ENCODE peak calls at places on chromosomes 13 and 19, in six cellular contexts. S is T-helper 17 cell; T is GM23248; K is fibroblast of lung; Y is activated T-helper 9 cell treated with anti-CD3 and anti-CD28 coated beads, Interleukin-2, amount 50 U/mL, for 16 hours; W is A549. Z is an unnamed sample.

GRCh38 chr19:33303791-33304759 is 1.7 kb upstream of the CEBPA start:
- DNase-seq in Y (no peak), S (no peak), W (no peak), K (peak; percentile 29), T (peak; percentile 30), Z (no peak)

GRCh38 chr13:29496241-29496712 is 99.2 kb downstream of the SLC7A1 start:
- DNase-seq in K (no peak), S (no peak), W (no peak), Y (no peak), T (no peak), Z (no peak)

GRCh38 chr13:23472189-23472588 is 38.7 kb upstream of the SACS start:
- DNase-seq in T (no peak), S (no peak), K (no peak), W (no peak), Y (no peak), Z (no peak)

GRCh38 chr13:30972888-30973377 is 40.5 kb downstream of the TEX26 start:
- DNase-seq in T (peak; percentile 35), W (no peak), Y (no peak), S (no peak), K (peak; percentile 72), Z (no peak)

GRCh38 chr19:55643733-55644116 is 276 bp downstream of the ZNF581 start:
- DNase-seq in Y (no peak), K (no peak), T (peak; percentile 53), S (no peak), W (no peak), Z (no peak)

GRCh38 chr13:99329477-99329876 is 22.3 kb upstream of the GPR183 start:
- DNase-seq in Y (no peak), T (no peak), K (no peak), S (no peak), W (no peak), Z (no peak)

GRCh38 chr19:33906578-33907335 is 110.1 kb downstream of the KCTD15 start:
- DNase-seq in T (peak; percentile 35), S (no peak), Y (no peak), K (peak; percentile 8), W (no peak), Z (no peak)

GRCh38 chr19:14114854-14115253 is 2.7 kb downstream of the PRKACA start:
- DNase-seq in S (peak; percentile 32), K (no peak), Y (peak; percentile 43), T (peak; percentile 56), W (peak; percentile 48), Z (peak; percentile 40)

GRCh38 chr19:53881482-53882390 is at the start of gene PRKCG:
- DNase-seq in W (peak; percentile 70), Y (peak; percentile 45), S (peak; percentile 66), T (peak; percentile 45), K (no peak), Z (no peak)

GRCh38 chr13:32731576-32731975 is 145.3 kb downstream of the PDS5B start:
- DNase-seq in W (no peak), T (peak; percentile 77), Y (no peak), K (peak; percentile 54), S (no peak), Z (peak; percentile 14)

GRCh38 chr19:1181606-1182005 is 7.5 kb upstream of the SBNO2 start:
- DNase-seq in T (no peak), K (no peak), S (no peak), Y (no peak), W (no peak), Z (no peak)

GRCh38 chr13:50838701-50839100 is 4.8 kb downstream of the DLEU7 start:
- DNase-seq in W (no peak), K (no peak), T (peak; percentile 46), Y (no peak), S (no peak), Z (no peak)

GRCh38 chr19:19538767-19539166 is 702 bp downstream of the CILP2 start:
- DNase-seq in Y (no peak), T (peak; percentile 24), S (no peak), W (no peak), K (no peak), Z (no peak)

GRCh38 chr19:55117063-55117635 is 288 bp downstream of the PPP1R12C start:
- DNase-seq in K (no peak), W (no peak), S (peak; percentile 27), T (peak; percentile 59), Y (no peak), Z (peak; percentile 8)

GRCh38 chr19:39047076-39047475 is 14.7 kb upstream of the FBXO27 start:
- DNase-seq in K (no peak), W (no peak), T (no peak), Y (no peak), S (no peak), Z (no peak)

GRCh38 chr13:97125051-97125809 is 96.9 kb upstream of the MBNL2 start:
- DNase-seq in W (no peak), T (peak; percentile 85), S (no peak), K (peak; percentile 87), Y (no peak), Z (no peak)

GRCh38 chr13:80117515-80117914 is 223.4 kb downstream of the SPRY2 start:
- DNase-seq in K (no peak), T (no peak), W (no peak), S (no peak), Y (no peak), Z (no peak)

GRCh38 chr13:38348890-38349289 is 761 bp upstream of the UFM1 start:
- DNase-seq in W (peak; percentile 9), S (no peak), T (peak; percentile 88), Y (no peak), K (no peak), Z (peak; percentile 55)

GRCh38 chr13:73119612-73120011 is 60.8 kb downstream of the KLF5 start:
- DNase-seq in T (no peak), K (no peak), S (no peak), Y (no peak), W (no peak), Z (no peak)

GRCh38 chr13:37138169-37138568 is 32.7 kb upstream of the CSNK1A1L start:
- DNase-seq in Y (no peak), K (peak; percentile 10), T (peak; percentile 49), W (no peak), S (no peak), Z (peak; percentile 27)

GRCh38 chr19:24052811-24053210 is 34.2 kb upstream of the ZNF254 start:
- DNase-seq in K (peak; percentile 52), T (peak; percentile 29), W (no peak), Y (no peak), S (no peak), Z (no peak)

GRCh38 chr19:51086153-51086850 is 3.6 kb upstream of the KLK14 start:
- DNase-seq in W (no peak), T (no peak), S (no peak), Y (no peak), K (no peak), Z (no peak)

GRCh38 chr13:65855276-65855675 is 1374.9 kb downstream of the PCDH9 start:
- DNase-seq in W (no peak), Y (no peak), T (no peak), S (no peak), K (peak; percentile 54), Z (no peak)

GRCh38 chr19:22545751-22546150 is 88.4 kb upstream of the ZNF492 start:
- DNase-seq in T (peak; percentile 26), W (peak; percentile 15), K (no peak), Y (no peak), S (no peak), Z (peak; percentile 31)

GRCh38 chr19:45045671-45046353 is 7.0 kb downstream of the CLASRP start:
- DNase-seq in Y (no peak), S (no peak), T (no peak), W (no peak), K (no peak), Z (no peak)

GRCh38 chr19:38739440-38740251 is 4.6 kb downstream of the CAPN12 start:
- DNase-seq in K (no peak), Y (peak; percentile 21), W (no peak), S (no peak), T (no peak), Z (no peak)

GRCh38 chr19:1837625-1838105 is 10.6 kb downstream of the REXO1 start:
- DNase-seq in T (peak; percentile 47), K (no peak), W (peak; percentile 64), S (peak; percentile 48), Y (peak; percentile 48), Z (peak; percentile 39)

GRCh38 chr19:33462112-33462726 is 59.4 kb downstream of the PEPD start:
- DNase-seq in W (no peak), S (no peak), K (no peak), T (no peak), Y (no peak), Z (no peak)

GRCh38 chr13:45331981-45332830 is 8.8 kb downstream of the TPT1 start:
- DNase-seq in S (no peak), K (peak; percentile 61), T (peak; percentile 98), W (no peak), Y (no peak), Z (no peak)

GRCh38 chr13:33918199-33918932 is 100.4 kb downstream of the RFC3 start:
- DNase-seq in W (no peak), K (peak; percentile 87), Y (no peak), T (peak; percentile 94), S (no peak), Z (peak; percentile 46)

GRCh38 chr13:113618455-113618854 is 33.9 kb downstream of the TFDP1 start:
- DNase-seq in Y (no peak), K (no peak), T (no peak), S (no peak), W (no peak), Z (no peak)

GRCh38 chr13:32228330-32229041 is 86.7 kb downstream of the ZAR1L start:
- DNase-seq in W (no peak), S (no peak), Y (no peak), K (no peak), T (peak; percentile 59), Z (no peak)

GRCh38 chr19:37304190-37304883 is 66.6 kb upstream of the ZNF527 start:
- DNase-seq in T (no peak), W (no peak), K (peak; percentile 20), Y (no peak), S (no peak), Z (no peak)